ENCODE peak calls at places on chromosomes 3 and 15, in six cellular contexts. One of them, this sample, is unnamed. For H3K9me2, the result is how much of the 10 kb centered on the place peaks cover.

GRCh38 chr3:157045238-157045860 is 114.6 kb downstream of the CCNL1 start:
- DNase-seq in hepatocyte: peak
- DNase-seq in GM23248: no peak
- DNase-seq in OCI-LY7: no peak
- DNase-seq in Karpas-422: no peak
- DNase-seq in MM.1S: no peak
- DNase-seq in this sample: no peak

GRCh38 chr3:156519758-156520162 is 35.2 kb downstream of the SSR3 start:
- DNase-seq in hepatocyte: no peak
- DNase-seq in GM23248: no peak
- DNase-seq in OCI-LY7: no peak
- DNase-seq in Karpas-422: no peak
- DNase-seq in MM.1S: no peak
- DNase-seq in this sample: no peak

GRCh38 chr15:90709278-90709677 is 7.9 kb upstream of the BLM start:
- DNase-seq in hepatocyte: no peak
- DNase-seq in GM23248: no peak
- DNase-seq in OCI-LY7: no peak
- DNase-seq in Karpas-422: no peak
- DNase-seq in MM.1S: no peak
- DNase-seq in this sample: no peak

GRCh38 chr3:76824658-76825310 is 215.1 kb upstream of the ROBO2 start:
- DNase-seq in hepatocyte: peak
- DNase-seq in GM23248: no peak
- DNase-seq in OCI-LY7: no peak
- DNase-seq in Karpas-422: no peak
- DNase-seq in MM.1S: no peak
- DNase-seq in this sample: no peak

GRCh38 chr3:188584162-188584529 is 430.2 kb downstream of the LPP start:
- DNase-seq in hepatocyte: peak
- DNase-seq in GM23248: peak
- DNase-seq in OCI-LY7: peak
- DNase-seq in Karpas-422: no peak
- DNase-seq in MM.1S: no peak
- DNase-seq in this sample: no peak

GRCh38 chr15:47577476-47577875 is 139.8 kb upstream of the SEMA6D start:
- DNase-seq in hepatocyte: no peak
- DNase-seq in GM23248: no peak
- DNase-seq in OCI-LY7: no peak
- DNase-seq in Karpas-422: no peak
- DNase-seq in MM.1S: no peak
- DNase-seq in this sample: no peak

GRCh38 chr3:193942516-193943055 is 193.4 kb upstream of the HES1 start:
- DNase-seq in hepatocyte: no peak
- DNase-seq in GM23248: no peak
- DNase-seq in OCI-LY7: no peak
- DNase-seq in Karpas-422: no peak
- DNase-seq in MM.1S: no peak
- DNase-seq in this sample: no peak

GRCh38 chr3:192409203-192409837 is 318.0 kb downstream of the FGF12 start:
- DNase-seq in hepatocyte: peak
- DNase-seq in GM23248: peak
- DNase-seq in OCI-LY7: no peak
- DNase-seq in Karpas-422: no peak
- DNase-seq in MM.1S: peak
- DNase-seq in this sample: no peak

GRCh38 chr15:65957451-65957850 is 88.2 kb downstream of the RAB11A start:
- DNase-seq in hepatocyte: no peak
- DNase-seq in GM23248: no peak
- DNase-seq in OCI-LY7: no peak
- DNase-seq in Karpas-422: no peak
- DNase-seq in MM.1S: no peak
- DNase-seq in this sample: no peak

GRCh38 chr15:74039656-74040010 is 42.7 kb downstream of the GOLGA6A start:
- DNase-seq in hepatocyte: no peak
- DNase-seq in GM23248: no peak
- DNase-seq in OCI-LY7: no peak
- DNase-seq in Karpas-422: no peak
- DNase-seq in MM.1S: no peak
- DNase-seq in this sample: no peak

GRCh38 chr15:31498329-31498728 is 171.7 kb downstream of the KLF13 start:
- DNase-seq in hepatocyte: no peak
- DNase-seq in GM23248: no peak
- DNase-seq in OCI-LY7: no peak
- DNase-seq in Karpas-422: no peak
- DNase-seq in MM.1S: no peak
- DNase-seq in this sample: no peak

GRCh38 chr3:64426551-64426950 is 201.3 kb upstream of the PRICKLE2 start:
- DNase-seq in hepatocyte: no peak
- DNase-seq in GM23248: no peak
- DNase-seq in OCI-LY7: no peak
- DNase-seq in Karpas-422: no peak
- DNase-seq in MM.1S: no peak
- DNase-seq in this sample: no peak

GRCh38 chr3:179608931-179609720 is 4.5 kb downstream of the NDUFB5 start:
- DNase-seq in hepatocyte: no peak
- DNase-seq in GM23248: no peak
- DNase-seq in OCI-LY7: peak
- DNase-seq in Karpas-422: no peak
- DNase-seq in MM.1S: peak
- DNase-seq in this sample: no peak

GRCh38 chr3:157418104-157418503 is 18.5 kb upstream of the PTX3 start:
- DNase-seq in hepatocyte: no peak
- DNase-seq in GM23248: no peak
- DNase-seq in OCI-LY7: no peak
- DNase-seq in Karpas-422: no peak
- DNase-seq in MM.1S: no peak
- DNase-seq in this sample: no peak

GRCh38 chr3:56855856-56856538 is 54.2 kb upstream of the ARHGEF3 start:
- DNase-seq in hepatocyte: peak
- DNase-seq in GM23248: peak
- DNase-seq in OCI-LY7: peak
- DNase-seq in Karpas-422: peak
- DNase-seq in MM.1S: peak
- DNase-seq in this sample: no peak

GRCh38 chr15:53446376-53446775 is 313.1 kb downstream of the WDR72 start:
- DNase-seq in hepatocyte: no peak
- DNase-seq in GM23248: no peak
- DNase-seq in OCI-LY7: no peak
- DNase-seq in Karpas-422: no peak
- DNase-seq in MM.1S: peak
- DNase-seq in this sample: no peak

GRCh38 chr15:39588531-39589192 is 7.8 kb downstream of the THBS1 start:
- DNase-seq in hepatocyte: no peak
- DNase-seq in GM23248: peak
- DNase-seq in OCI-LY7: no peak
- DNase-seq in Karpas-422: no peak
- DNase-seq in MM.1S: no peak
- DNase-seq in this sample: no peak

GRCh38 chr3:155420869-155421486 is 127.5 kb upstream of the STRIT1 start:
- DNase-seq in hepatocyte: no peak
- DNase-seq in GM23248: no peak
- DNase-seq in OCI-LY7: peak
- DNase-seq in Karpas-422: no peak
- DNase-seq in MM.1S: no peak
- DNase-seq in this sample: no peak

GRCh38 chr3:41162981-41163380 is 36.3 kb upstream of the CTNNB1 start:
- DNase-seq in hepatocyte: no peak
- DNase-seq in GM23248: no peak
- DNase-seq in OCI-LY7: no peak
- DNase-seq in Karpas-422: no peak
- DNase-seq in MM.1S: no peak
- DNase-seq in this sample: no peak
- H3K9me2 ChIP-seq in hepatocyte: under half
- H3K9me2 ChIP-seq in GM23248: under half
- H3K9me2 ChIP-seq in OCI-LY7: under half
- H3K9me2 ChIP-seq in Karpas-422: under half
- H3K9me2 ChIP-seq in MM.1S: under half
- H3K9me2 ChIP-seq in this sample: under half

DNA sequence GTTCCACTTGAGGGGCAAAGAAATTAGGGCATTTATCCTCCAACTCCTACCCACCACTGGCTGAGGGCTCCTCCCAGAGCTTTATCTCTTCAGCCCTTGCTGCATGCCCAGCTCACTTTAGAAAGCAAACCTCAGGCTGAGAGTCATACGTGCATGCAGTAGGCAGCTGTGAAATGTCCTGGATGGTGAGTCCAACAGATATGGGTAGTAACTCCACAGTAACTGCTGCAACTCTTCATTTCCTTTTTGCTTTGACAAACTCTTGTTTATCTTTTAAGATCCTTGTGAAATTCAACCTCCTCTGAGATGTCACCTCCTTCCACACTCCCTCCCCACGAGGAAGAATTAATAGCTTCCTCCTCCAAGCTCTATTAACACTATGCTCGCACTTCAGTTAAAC is 35.9 kb upstream of the CTNNB1 start:
- DNase-seq in hepatocyte: peak
- DNase-seq in GM23248: no peak
- DNase-seq in OCI-LY7: no peak
- DNase-seq in Karpas-422: no peak
- DNase-seq in MM.1S: no peak
- DNase-seq in this sample: no peak
- H3K9me2 ChIP-seq in hepatocyte: under half
- H3K9me2 ChIP-seq in GM23248: under half
- H3K9me2 ChIP-seq in OCI-LY7: under half
- H3K9me2 ChIP-seq in Karpas-422: under half
- H3K9me2 ChIP-seq in MM.1S: under half
- H3K9me2 ChIP-seq in this sample: under half

DNA sequence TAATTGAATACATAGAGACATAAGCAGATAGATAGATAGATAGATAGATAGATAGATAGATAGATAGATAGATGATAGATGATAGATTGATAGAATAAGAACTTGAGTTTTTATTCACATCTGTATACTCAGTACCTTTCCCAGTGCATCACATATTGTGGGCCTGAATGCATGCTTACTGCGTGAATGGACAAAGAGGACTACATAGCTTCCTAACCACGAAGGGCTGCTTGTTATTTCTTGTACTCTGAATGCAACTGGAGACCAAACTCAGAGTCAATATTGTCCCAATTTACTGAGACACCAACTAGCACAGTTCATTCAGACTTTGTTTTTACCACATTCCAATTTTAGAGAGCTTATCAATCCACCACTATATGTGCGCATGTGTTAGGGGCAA is 422.9 kb upstream of the GRM7 start:
- DNase-seq in hepatocyte: no peak
- DNase-seq in GM23248: no peak
- DNase-seq in OCI-LY7: no peak
- DNase-seq in Karpas-422: no peak
- DNase-seq in MM.1S: no peak
- DNase-seq in this sample: no peak
- H3K9me2 ChIP-seq in hepatocyte: under half
- H3K9me2 ChIP-seq in GM23248: under half
- H3K9me2 ChIP-seq in OCI-LY7: under half
- H3K9me2 ChIP-seq in Karpas-422: under half
- H3K9me2 ChIP-seq in MM.1S: under half
- H3K9me2 ChIP-seq in this sample: under half

GRCh38 chr3:41158947-41159346 is 40.4 kb upstream of the CTNNB1 start:
- DNase-seq in hepatocyte: peak
- DNase-seq in GM23248: no peak
- DNase-seq in OCI-LY7: no peak
- DNase-seq in Karpas-422: no peak
- DNase-seq in MM.1S: no peak
- DNase-seq in this sample: no peak

GRCh38 chr3:41167722-41168497 is 31.4 kb upstream of the CTNNB1 start:
- DNase-seq in hepatocyte: no peak
- DNase-seq in GM23248: no peak
- DNase-seq in OCI-LY7: no peak
- DNase-seq in Karpas-422: no peak
- DNase-seq in MM.1S: no peak
- DNase-seq in this sample: no peak

GRCh38 chr3:41159581-41160189 is 39.6 kb upstream of the CTNNB1 start:
- DNase-seq in hepatocyte: peak
- DNase-seq in GM23248: no peak
- DNase-seq in OCI-LY7: no peak
- DNase-seq in Karpas-422: no peak
- DNase-seq in MM.1S: no peak
- DNase-seq in this sample: peak

DNA sequence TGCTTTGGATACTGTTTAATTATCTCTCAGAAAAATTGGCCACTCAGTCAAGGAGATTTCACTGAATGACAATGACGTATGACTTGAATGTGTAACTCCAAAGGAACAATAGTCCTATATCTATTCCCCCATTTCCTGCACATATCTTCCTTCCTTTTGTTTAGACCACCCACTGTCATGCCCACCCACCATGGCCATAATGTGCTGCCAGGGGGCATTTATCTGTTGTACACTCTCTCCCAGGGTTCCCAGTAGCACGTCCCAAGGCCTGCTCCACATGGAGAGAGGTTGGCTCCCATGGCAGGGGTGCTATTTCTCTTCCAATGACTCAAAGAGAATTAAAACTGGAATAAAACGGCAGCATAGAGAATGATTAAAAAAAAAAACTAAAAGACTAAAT is 36.8 kb upstream of the CTNNB1 start:
- DNase-seq in hepatocyte: no peak
- DNase-seq in GM23248: no peak
- DNase-seq in OCI-LY7: no peak
- DNase-seq in Karpas-422: no peak
- DNase-seq in MM.1S: no peak
- DNase-seq in this sample: no peak
- H3K9me2 ChIP-seq in hepatocyte: under half
- H3K9me2 ChIP-seq in GM23248: under half
- H3K9me2 ChIP-seq in OCI-LY7: under half
- H3K9me2 ChIP-seq in Karpas-422: under half
- H3K9me2 ChIP-seq in MM.1S: under half
- H3K9me2 ChIP-seq in this sample: under half

DNA sequence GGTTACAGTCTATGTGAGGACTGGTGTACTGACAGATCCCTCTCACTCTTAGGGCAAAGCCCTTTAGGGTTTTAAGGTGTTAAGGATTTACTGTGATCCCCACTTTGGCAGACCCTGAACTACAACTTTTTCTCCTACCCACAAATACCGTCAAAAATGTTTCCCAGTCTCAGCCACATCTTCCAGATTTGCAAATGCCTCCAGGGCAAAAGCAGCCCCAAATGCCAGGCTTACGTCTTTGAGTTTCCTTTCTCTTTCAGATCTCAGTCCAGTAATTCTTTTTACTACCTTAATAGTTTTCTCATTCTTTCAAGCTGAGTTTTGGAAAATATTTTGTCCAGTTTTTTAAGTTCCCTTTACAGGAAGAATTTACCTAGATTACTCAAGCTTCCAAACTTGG is 13.4 kb upstream of the ITGA11 start:
- DNase-seq in hepatocyte: no peak
- DNase-seq in GM23248: no peak
- DNase-seq in OCI-LY7: no peak
- DNase-seq in Karpas-422: no peak
- DNase-seq in MM.1S: no peak
- DNase-seq in this sample: no peak
- H3K9me2 ChIP-seq in hepatocyte: under half
- H3K9me2 ChIP-seq in GM23248: under half
- H3K9me2 ChIP-seq in OCI-LY7: under half
- H3K9me2 ChIP-seq in Karpas-422: under half
- H3K9me2 ChIP-seq in MM.1S: under half
- H3K9me2 ChIP-seq in this sample: under half

GRCh38 chr3:133937061-133937686 is 41.5 kb upstream of the RAB6B start:
- DNase-seq in hepatocyte: no peak
- DNase-seq in GM23248: no peak
- DNase-seq in OCI-LY7: no peak
- DNase-seq in Karpas-422: no peak
- DNase-seq in MM.1S: no peak
- DNase-seq in this sample: no peak
- H3K9me2 ChIP-seq in hepatocyte: under half
- H3K9me2 ChIP-seq in GM23248: under half
- H3K9me2 ChIP-seq in OCI-LY7: under half
- H3K9me2 ChIP-seq in Karpas-422: under half
- H3K9me2 ChIP-seq in MM.1S: under half
- H3K9me2 ChIP-seq in this sample: under half

GRCh38 chr3:16788440-16789057 is 96.2 kb upstream of the PLCL2 start:
- DNase-seq in hepatocyte: no peak
- DNase-seq in GM23248: no peak
- DNase-seq in OCI-LY7: no peak
- DNase-seq in Karpas-422: no peak
- DNase-seq in MM.1S: no peak
- DNase-seq in this sample: no peak
- H3K9me2 ChIP-seq in hepatocyte: under half
- H3K9me2 ChIP-seq in GM23248: under half
- H3K9me2 ChIP-seq in OCI-LY7: under half
- H3K9me2 ChIP-seq in Karpas-422: under half
- H3K9me2 ChIP-seq in MM.1S: under half
- H3K9me2 ChIP-seq in this sample: under half